ENCODE peak calls at places on chromosomes 5 and 9, in six cellular contexts. One of them, this sample, is unnamed. For H3K9me3 and H3K4me1, the result is how much of the 10 kb centered on the place peaks cover.

GRCh38 chr9:84271004-84271886 is 69.3 kb downstream of the SLC28A3 start:
- DNase-seq in ovary: peak
- DNase-seq in SK-N-SH: peak
- DNase-seq in pancreas: peak
- DNase-seq in CD8-positive, alpha-beta memory T cell: no peak
- DNase-seq in hepatocyte: peak
- DNase-seq in this sample: peak

GRCh38 chr9:35051069-35051967 is 21.1 kb downstream of the VCP start:
- DNase-seq in ovary: no peak
- DNase-seq in SK-N-SH: peak
- DNase-seq in pancreas: peak
- DNase-seq in CD8-positive, alpha-beta memory T cell: no peak
- DNase-seq in hepatocyte: peak
- DNase-seq in this sample: peak

GRCh38 chr5:115389799-115390382 is 93.4 kb upstream of the CCDC112 start:
- DNase-seq in ovary: no peak
- DNase-seq in SK-N-SH: no peak
- DNase-seq in pancreas: no peak
- DNase-seq in CD8-positive, alpha-beta memory T cell: no peak
- DNase-seq in hepatocyte: no peak
- DNase-seq in this sample: no peak

GRCh38 chr5:14663734-14664269 is 716 bp upstream of the OTULIN start:
- DNase-seq in ovary: peak
- DNase-seq in SK-N-SH: peak
- DNase-seq in pancreas: no peak
- DNase-seq in CD8-positive, alpha-beta memory T cell: no peak
- DNase-seq in hepatocyte: peak
- DNase-seq in this sample: peak

GRCh38 chr9:30301271-30301963 is 2083.0 kb upstream of the ACO1 start:
- DNase-seq in ovary: no peak
- DNase-seq in SK-N-SH: no peak
- DNase-seq in pancreas: no peak
- DNase-seq in CD8-positive, alpha-beta memory T cell: no peak
- DNase-seq in hepatocyte: peak
- DNase-seq in this sample: no peak

GRCh38 chr9:22107202-22107601 is 98.1 kb upstream of the CDKN2B start:
- DNase-seq in ovary: no peak
- DNase-seq in SK-N-SH: no peak
- DNase-seq in pancreas: no peak
- DNase-seq in CD8-positive, alpha-beta memory T cell: no peak
- DNase-seq in hepatocyte: no peak
- DNase-seq in this sample: no peak

GRCh38 chr9:135718616-135719015 is 16.6 kb downstream of the KCNT1 start:
- DNase-seq in ovary: peak
- DNase-seq in SK-N-SH: no peak
- DNase-seq in pancreas: no peak
- DNase-seq in CD8-positive, alpha-beta memory T cell: no peak
- DNase-seq in hepatocyte: no peak
- DNase-seq in this sample: peak

GRCh38 chr9:37423508-37423907 is 1.0 kb downstream of the GRHPR start:
- DNase-seq in ovary: no peak
- DNase-seq in SK-N-SH: no peak
- DNase-seq in pancreas: no peak
- DNase-seq in CD8-positive, alpha-beta memory T cell: no peak
- DNase-seq in hepatocyte: no peak
- DNase-seq in this sample: no peak

GRCh38 chr5:119031905-119032304 is 39.0 kb upstream of the DMXL1 start:
- DNase-seq in ovary: no peak
- DNase-seq in SK-N-SH: no peak
- DNase-seq in pancreas: no peak
- DNase-seq in CD8-positive, alpha-beta memory T cell: no peak
- DNase-seq in hepatocyte: no peak
- DNase-seq in this sample: no peak

GRCh38 chr5:78601622-78602314 is 46.8 kb downstream of the LHFPL2 start:
- DNase-seq in ovary: no peak
- DNase-seq in SK-N-SH: no peak
- DNase-seq in pancreas: no peak
- DNase-seq in CD8-positive, alpha-beta memory T cell: no peak
- DNase-seq in hepatocyte: no peak
- DNase-seq in this sample: no peak

GRCh38 chr9:135403733-135404450 is 75.7 kb upstream of the PPP1R26 start:
- DNase-seq in ovary: no peak
- DNase-seq in SK-N-SH: peak
- DNase-seq in pancreas: no peak
- DNase-seq in CD8-positive, alpha-beta memory T cell: no peak
- DNase-seq in hepatocyte: no peak
- DNase-seq in this sample: peak

GRCh38 chr5:1552469-1553255 is 28.9 kb upstream of the LPCAT1 start:
- DNase-seq in ovary: no peak
- DNase-seq in SK-N-SH: no peak
- DNase-seq in pancreas: no peak
- DNase-seq in CD8-positive, alpha-beta memory T cell: no peak
- DNase-seq in hepatocyte: no peak
- DNase-seq in this sample: peak

GRCh38 chr5:22968386-22968785 is 115.2 kb upstream of the CDH12 start:
- DNase-seq in ovary: no peak
- DNase-seq in SK-N-SH: no peak
- DNase-seq in pancreas: no peak
- DNase-seq in CD8-positive, alpha-beta memory T cell: no peak
- DNase-seq in hepatocyte: no peak
- DNase-seq in this sample: no peak

GRCh38 chr5:129541648-129542251 is 81.7 kb downstream of the ADAMTS19 start:
- DNase-seq in ovary: no peak
- DNase-seq in SK-N-SH: no peak
- DNase-seq in pancreas: no peak
- DNase-seq in CD8-positive, alpha-beta memory T cell: no peak
- DNase-seq in hepatocyte: no peak
- DNase-seq in this sample: peak

GRCh38 chr5:84255318-84255717 is 129.4 kb downstream of the EDIL3 start:
- DNase-seq in ovary: no peak
- DNase-seq in SK-N-SH: peak
- DNase-seq in pancreas: no peak
- DNase-seq in CD8-positive, alpha-beta memory T cell: no peak
- DNase-seq in hepatocyte: peak
- DNase-seq in this sample: no peak

GRCh38 chr5:168946363-168946762 is 354.6 kb downstream of the SLIT3 start:
- DNase-seq in ovary: no peak
- DNase-seq in SK-N-SH: peak
- DNase-seq in pancreas: no peak
- DNase-seq in CD8-positive, alpha-beta memory T cell: no peak
- DNase-seq in hepatocyte: no peak
- DNase-seq in this sample: peak

GRCh38 chr5:176994460-176995121 is 12.0 kb downstream of the UIMC1 start:
- DNase-seq in ovary: peak
- DNase-seq in SK-N-SH: no peak
- DNase-seq in pancreas: peak
- DNase-seq in CD8-positive, alpha-beta memory T cell: no peak
- DNase-seq in hepatocyte: peak
- DNase-seq in this sample: peak
- H3K9me3 ChIP-seq in ovary: under half
- H3K9me3 ChIP-seq in SK-N-SH: under half
- H3K9me3 ChIP-seq in pancreas: under half
- H3K9me3 ChIP-seq in CD8-positive, alpha-beta memory T cell: under half
- H3K9me3 ChIP-seq in hepatocyte: under half
- H3K9me3 ChIP-seq in this sample: under half

GRCh38 chr5:441996-442334 is 1.0 kb upstream of the EXOC3 start:
- DNase-seq in ovary: no peak
- DNase-seq in SK-N-SH: no peak
- DNase-seq in pancreas: no peak
- DNase-seq in CD8-positive, alpha-beta memory T cell: no peak
- DNase-seq in hepatocyte: no peak
- DNase-seq in this sample: no peak

GRCh38 chr5:444226-444625 is 1.2 kb downstream of the EXOC3 start:
- DNase-seq in ovary: no peak
- DNase-seq in SK-N-SH: no peak
- DNase-seq in pancreas: no peak
- DNase-seq in CD8-positive, alpha-beta memory T cell: no peak
- DNase-seq in hepatocyte: no peak
- DNase-seq in this sample: no peak

GRCh38 chr5:443239-444151 is 519 bp downstream of the EXOC3 start:
- DNase-seq in ovary: peak
- DNase-seq in SK-N-SH: no peak
- DNase-seq in pancreas: peak
- DNase-seq in CD8-positive, alpha-beta memory T cell: no peak
- DNase-seq in hepatocyte: no peak
- DNase-seq in this sample: peak

GRCh38 chr5:440413-441180 is 2.4 kb upstream of the EXOC3 start:
- DNase-seq in ovary: no peak
- DNase-seq in SK-N-SH: no peak
- DNase-seq in pancreas: no peak
- DNase-seq in CD8-positive, alpha-beta memory T cell: no peak
- DNase-seq in hepatocyte: no peak
- DNase-seq in this sample: no peak

DNA sequence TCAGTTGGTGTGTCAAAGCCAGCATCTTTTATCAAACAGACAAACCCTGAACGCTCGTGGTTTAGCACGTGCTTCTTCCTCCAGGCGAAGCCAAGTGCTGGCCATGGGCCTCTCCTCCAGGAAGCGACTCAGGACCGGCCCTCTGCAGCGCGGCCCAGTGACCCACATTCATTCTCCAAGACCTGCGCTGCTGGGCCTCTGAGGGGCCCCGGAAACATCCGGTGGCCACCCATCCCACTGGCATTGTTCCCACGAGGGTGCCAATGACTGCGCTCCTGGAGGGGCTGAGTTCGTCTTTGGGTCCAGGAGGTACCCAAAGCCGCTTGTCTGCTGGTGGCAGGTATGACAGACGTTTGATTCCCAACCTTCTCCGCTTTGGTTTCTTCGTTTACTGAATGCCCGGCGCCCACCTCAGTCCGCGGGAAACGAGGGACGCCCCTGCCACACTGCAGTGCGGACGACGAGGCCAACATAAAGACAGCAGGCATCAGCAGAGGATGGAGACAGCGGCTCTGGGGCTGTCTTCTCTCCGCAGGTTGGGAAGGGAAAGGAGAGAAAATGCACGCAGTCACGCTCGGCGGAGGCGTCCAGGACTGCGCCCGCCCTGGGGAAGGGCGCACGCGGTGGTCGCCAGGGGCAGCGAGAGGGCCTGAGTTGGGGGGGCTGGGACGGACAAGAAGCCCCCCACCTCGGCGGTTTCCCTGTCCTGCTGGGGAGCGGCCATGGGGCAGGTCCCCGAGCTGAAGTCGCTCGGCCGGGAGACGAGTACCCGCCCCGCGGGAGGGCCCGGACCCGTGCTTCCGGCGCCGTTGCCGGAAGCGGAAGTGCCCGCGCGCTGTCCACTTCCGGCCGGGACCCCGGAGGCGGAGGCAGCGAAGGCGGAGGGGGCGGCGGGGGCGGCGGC is at the start of gene EXOC3:
- DNase-seq in ovary: peak
- DNase-seq in SK-N-SH: peak
- DNase-seq in pancreas: peak
- DNase-seq in CD8-positive, alpha-beta memory T cell: peak
- DNase-seq in hepatocyte: peak
- DNase-seq in this sample: peak
- H3K4me1 ChIP-seq in ovary: under half
- H3K4me1 ChIP-seq in SK-N-SH: under half
- H3K4me1 ChIP-seq in pancreas: under half
- H3K4me1 ChIP-seq in CD8-positive, alpha-beta memory T cell: under half
- H3K4me1 ChIP-seq in hepatocyte: under half
- H3K4me1 ChIP-seq in this sample: under half

GRCh38 chr5:135191084-135191826 is 157.2 kb upstream of the PITX1 start:
- DNase-seq in ovary: peak
- DNase-seq in SK-N-SH: peak
- DNase-seq in pancreas: peak
- DNase-seq in CD8-positive, alpha-beta memory T cell: peak
- DNase-seq in hepatocyte: peak
- DNase-seq in this sample: peak
- H3K4me3 ChIP-seq in ovary: peak
- H3K4me3 ChIP-seq in SK-N-SH: peak
- H3K4me3 ChIP-seq in pancreas: peak
- H3K4me3 ChIP-seq in CD8-positive, alpha-beta memory T cell: peak
- H3K4me3 ChIP-seq in hepatocyte: peak
- H3K4me3 ChIP-seq in this sample: peak

GRCh38 chr9:94126844-94127243 is 42.6 kb downstream of the PTPDC1 start:
- DNase-seq in ovary: no peak
- DNase-seq in SK-N-SH: no peak
- DNase-seq in pancreas: no peak
- DNase-seq in CD8-positive, alpha-beta memory T cell: no peak
- DNase-seq in hepatocyte: no peak
- DNase-seq in this sample: no peak
- H3K9me3 ChIP-seq in ovary: under half
- H3K9me3 ChIP-seq in SK-N-SH: under half
- H3K9me3 ChIP-seq in pancreas: under half
- H3K9me3 ChIP-seq in CD8-positive, alpha-beta memory T cell: under half
- H3K9me3 ChIP-seq in hepatocyte: under half
- H3K9me3 ChIP-seq in this sample: under half

GRCh38 chr5:39057745-39058144 is 16.5 kb downstream of the RICTOR start:
- DNase-seq in ovary: no peak
- DNase-seq in SK-N-SH: no peak
- DNase-seq in pancreas: no peak
- DNase-seq in CD8-positive, alpha-beta memory T cell: no peak
- DNase-seq in hepatocyte: no peak
- DNase-seq in this sample: no peak
- H3K4me1 ChIP-seq in ovary: under half
- H3K4me1 ChIP-seq in SK-N-SH: under half
- H3K4me1 ChIP-seq in pancreas: under half
- H3K4me1 ChIP-seq in CD8-positive, alpha-beta memory T cell: under half
- H3K4me1 ChIP-seq in hepatocyte: under half
- H3K4me1 ChIP-seq in this sample: under half

This sample was measured in cardiac muscle cell.